ENCODE peak calls at places on chromosomes 6 and 20, in four cellular contexts. J, V, N and U are unnamed samples.

GRCh38 chr20:3121271-3121911 is 36.9 kb upstream of the AVP start:
- DNase-seq in J (no peak), V (no peak), N (no peak), U (no peak)

GRCh38 chr6:25172819-25173218 is 106.4 kb upstream of the CARMIL1 start:
- DNase-seq in J (no peak), V (no peak), N (no peak), U (no peak)

GRCh38 chr6:165800337-165800736 is 137.3 kb upstream of the PDE10A start:
- DNase-seq in J (no peak), V (no peak), N (no peak), U (no peak)

GRCh38 chr20:760751-761417 is 7.4 kb downstream of the SLC52A3 start:
- DNase-seq in J (no peak), V (no peak), N (peak), U (peak)

GRCh38 chr6:166364480-166364879 is 18.3 kb downstream of the MPC1 start:
- DNase-seq in J (no peak), V (peak), N (peak), U (no peak)

GRCh38 chr6:160999508-160999907 is 7.9 kb downstream of the MAP3K4 start:
- DNase-seq in J (no peak), V (no peak), N (no peak), U (no peak)

GRCh38 chr6:169452117-169452868 is 198.6 kb upstream of the THBS2 start:
- DNase-seq in J (peak), V (peak), N (no peak), U (no peak)

GRCh38 chr6:138115877-138116660 is 8.8 kb upstream of the PERP start:
- DNase-seq in J (peak), V (peak), N (peak), U (peak)

GRCh38 chr6:156657311-156657710 is 119.9 kb upstream of the ARID1B start:
- DNase-seq in J (no peak), V (no peak), N (peak), U (no peak)